ENCODE peak calls at places on chromosomes 7 and 10, in nine cellular contexts. H is neural progenitor cell; V is mammary epithelial cell; J is uterus; N is CD8-positive, alpha-beta T cell; Z is heart right ventricle; R is thoracic aorta; F is aorta; C is heart left ventricle. S is an unnamed sample. For H3K36me3, the result is how much of the 10 kb centered on the place peaks cover.

GRCh38 chr7:50727072-50727471 is 55.6 kb downstream of the GRB10 start:
- DNase-seq in H (no peak), V (no peak), J (no peak), N (no peak), Z (no peak), R (no peak), F (no peak), C (no peak), S (no peak)

GRCh38 chr10:24457661-24458318 is 248.9 kb downstream of the KIAA1217 start:
- DNase-seq in H (no peak), V (peak), J (no peak), N (no peak), Z (no peak), R (no peak), F (no peak), C (no peak), S (no peak)

GRCh38 chr10:77413231-77413630 is 224.4 kb downstream of the KCNMA1 start:
- DNase-seq in H (no peak), V (no peak), J (no peak), N (no peak), Z (no peak), R (no peak), F (no peak), C (no peak), S (no peak)

GRCh38 chr7:57449904-57450303 is at the start of gene ZNF716:
- DNase-seq in H (no peak), V (no peak), J (no peak), N (no peak), Z (no peak), R (no peak), F (no peak), C (no peak), S (no peak)

GRCh38 chr7:95157381-95157780 is 167.0 kb downstream of the PON1 start:
- DNase-seq in H (peak), V (no peak), J (no peak), N (no peak), Z (no peak), R (no peak), F (peak), C (no peak), S (no peak)

GRCh38 chr7:117098457-117098856 is 145.2 kb downstream of the ST7 start:
- DNase-seq in H (no peak), V (peak), J (no peak), N (no peak), Z (no peak), R (no peak), F (no peak), C (no peak), S (no peak)

GRCh38 chr7:13050703-13051102 is 363.3 kb downstream of the ARL4A start:
- DNase-seq in H (no peak), V (peak), J (no peak), N (no peak), Z (no peak), R (no peak), F (no peak), C (no peak), S (no peak)

GRCh38 chr10:29470355-29470705 is 164.4 kb downstream of the SVIL start:
- DNase-seq in H (peak), V (no peak), J (peak), N (no peak), Z (peak), R (no peak), F (no peak), C (no peak), S (no peak)

GRCh38 chr7:45407730-45408406 is 166.3 kb upstream of the ADCY1 start:
- DNase-seq in H (peak), V (no peak), J (no peak), N (no peak), Z (no peak), R (no peak), F (no peak), C (no peak), S (no peak)

GRCh38 chr7:44284881-44285541 is 40.4 kb downstream of the CAMK2B start:
- DNase-seq in H (no peak), V (no peak), J (peak), N (no peak), Z (peak), R (no peak), F (peak), C (peak), S (peak)

GRCh38 chr7:55205124-55205955 is 159.8 kb upstream of the LANCL2 start:
- DNase-seq in H (no peak), V (no peak), J (no peak), N (no peak), Z (no peak), R (no peak), F (no peak), C (no peak), S (no peak)

GRCh38 chr7:101953248-101953819 is 135.9 kb downstream of the CUX1 start:
- DNase-seq in H (no peak), V (no peak), J (peak), N (no peak), Z (peak), R (no peak), F (no peak), C (no peak), S (no peak)

GRCh38 chr7:98772242-98772603 is 97.6 kb downstream of the TMEM130 start:
- DNase-seq in H (no peak), V (no peak), J (no peak), N (no peak), Z (no peak), R (no peak), F (no peak), C (no peak), S (no peak)

GRCh38 chr10:33982995-33983394 is 648.5 kb upstream of the NRP1 start:
- DNase-seq in H (no peak), V (peak), J (no peak), N (no peak), Z (no peak), R (no peak), F (no peak), C (no peak), S (no peak)

GRCh38 chr7:46450425-46450824 is 529.4 kb upstream of the IGFBP3 start:
- DNase-seq in H (no peak), V (no peak), J (no peak), N (no peak), Z (no peak), R (no peak), F (no peak), C (no peak), S (no peak)

GRCh38 chr7:138913783-138914182 is 67.4 kb downstream of the KIAA1549 start:
- DNase-seq in H (no peak), V (no peak), J (no peak), N (no peak), Z (no peak), R (no peak), F (no peak), C (no peak), S (no peak)

GRCh38 chr7:50662059-50662689 is 97.0 kb upstream of the DDC start:
- DNase-seq in H (no peak), V (peak), J (no peak), N (peak), Z (no peak), R (no peak), F (peak), C (no peak), S (no peak)

GRCh38 chr7:128157906-128158305 is 83.2 kb upstream of the LEP start:
- DNase-seq in H (no peak), V (no peak), J (no peak), N (no peak), Z (no peak), R (no peak), F (no peak), C (no peak), S (no peak)

GRCh38 chr7:136718191-136718590 is 150.3 kb upstream of the CHRM2 start:
- DNase-seq in H (no peak), V (no peak), J (no peak), N (no peak), Z (no peak), R (no peak), F (no peak), C (no peak), S (no peak)

GRCh38 chr7:78690174-78690573 is 763.3 kb downstream of the MAGI2 start:
- DNase-seq in H (no peak), V (no peak), J (no peak), N (no peak), Z (no peak), R (no peak), F (no peak), C (no peak), S (no peak)

GRCh38 chr7:2873686-2874551 is 29.8 kb upstream of the GNA12 start:
- DNase-seq in H (peak), V (peak), J (no peak), N (no peak), Z (no peak), R (no peak), F (no peak), C (no peak), S (no peak)

GRCh38 chr10:110746254-110746826 is 102.2 kb downstream of the RBM20 start:
- DNase-seq in H (peak), V (peak), J (peak), N (peak), Z (no peak), R (no peak), F (no peak), C (peak), S (peak)

GRCh38 chr10:17784701-17785100 is 24.4 kb upstream of the MRC1 start:
- DNase-seq in H (no peak), V (peak), J (no peak), N (no peak), Z (no peak), R (no peak), F (no peak), C (no peak), S (no peak)

GRCh38 chr7:154497751-154498150 is 445.6 kb downstream of the DPP6 start:
- DNase-seq in H (no peak), V (no peak), J (no peak), N (no peak), Z (no peak), R (no peak), F (no peak), C (no peak), S (no peak)

GRCh38 chr7:143485091-143485490 is 7.4 kb downstream of the TAS2R41 start:
- DNase-seq in H (no peak), V (no peak), J (no peak), N (no peak), Z (no peak), R (no peak), F (no peak), C (no peak), S (no peak)

GRCh38 chr10:96341219-96342182 is 17.3 kb downstream of the OPALIN start:
- DNase-seq in H (peak), V (no peak), J (no peak), N (no peak), Z (no peak), R (no peak), F (no peak), C (no peak), S (no peak)

GRCh38 chr7:87152897-87153641 is 816 bp downstream of the DMTF1 start:
- DNase-seq in H (peak), V (peak), J (peak), N (peak), Z (peak), R (no peak), F (peak), C (peak), S (peak)

GRCh38 chr10:18402766-18403346 is 248.5 kb downstream of the NSUN6 start:
- DNase-seq in H (no peak), V (no peak), J (no peak), N (no peak), Z (no peak), R (no peak), F (no peak), C (no peak), S (no peak)

GRCh38 chr10:68756766-68757165 is 35.7 kb downstream of the CCAR1 start:
- DNase-seq in H (no peak), V (no peak), J (no peak), N (no peak), Z (no peak), R (no peak), F (no peak), C (no peak), S (no peak)

GRCh38 chr10:34078798-34079470 is 736.2 kb downstream of the PARD3 start:
- DNase-seq in H (no peak), V (peak), J (peak), N (no peak), Z (peak), R (peak), F (peak), C (peak), S (no peak)

GRCh38 chr10:93495654-93496321 is 624 bp upstream of the CEP55 start:
- DNase-seq in H (peak), V (peak), J (peak), N (no peak), Z (no peak), R (no peak), F (no peak), C (peak), S (peak)

DNA sequence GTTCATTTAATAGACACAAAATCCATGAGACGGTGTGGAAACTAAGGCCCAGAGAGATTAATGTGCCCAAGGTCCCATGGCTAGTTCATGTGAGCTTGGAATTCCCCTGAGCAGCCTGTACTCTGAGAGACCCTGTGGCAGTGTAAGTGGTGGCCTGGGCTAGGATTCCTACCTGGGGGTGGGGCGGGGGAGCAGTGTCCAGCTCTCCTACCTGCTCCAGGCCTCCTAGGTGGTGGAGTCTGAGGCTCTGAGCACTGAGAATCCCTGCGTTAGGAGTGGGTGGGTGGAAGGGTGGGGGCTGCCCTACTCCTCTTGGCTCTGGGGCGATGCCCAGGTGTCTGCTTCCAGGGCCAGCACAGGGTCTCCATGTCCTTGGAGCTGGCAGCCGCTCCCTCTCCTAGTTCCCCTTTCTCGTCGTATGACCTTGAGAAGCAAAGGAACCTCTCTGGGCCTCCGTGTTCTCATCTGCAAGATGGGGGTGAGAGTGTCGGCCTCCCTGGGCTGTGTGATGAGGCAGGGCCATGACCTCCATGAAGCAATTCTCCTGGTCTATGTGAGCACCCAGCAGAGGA is 2.5 kb downstream of the SNCG start:
- DNase-seq in H (no peak), V (no peak), J (no peak), N (no peak), Z (no peak), R (peak), F (peak), C (no peak), S (peak)
- H3K27ac ChIP-seq in H (no peak), V (no peak), J (no peak), N (no peak), Z (peak), R (no peak), F (no peak), C (no peak), S (no peak)

DNA sequence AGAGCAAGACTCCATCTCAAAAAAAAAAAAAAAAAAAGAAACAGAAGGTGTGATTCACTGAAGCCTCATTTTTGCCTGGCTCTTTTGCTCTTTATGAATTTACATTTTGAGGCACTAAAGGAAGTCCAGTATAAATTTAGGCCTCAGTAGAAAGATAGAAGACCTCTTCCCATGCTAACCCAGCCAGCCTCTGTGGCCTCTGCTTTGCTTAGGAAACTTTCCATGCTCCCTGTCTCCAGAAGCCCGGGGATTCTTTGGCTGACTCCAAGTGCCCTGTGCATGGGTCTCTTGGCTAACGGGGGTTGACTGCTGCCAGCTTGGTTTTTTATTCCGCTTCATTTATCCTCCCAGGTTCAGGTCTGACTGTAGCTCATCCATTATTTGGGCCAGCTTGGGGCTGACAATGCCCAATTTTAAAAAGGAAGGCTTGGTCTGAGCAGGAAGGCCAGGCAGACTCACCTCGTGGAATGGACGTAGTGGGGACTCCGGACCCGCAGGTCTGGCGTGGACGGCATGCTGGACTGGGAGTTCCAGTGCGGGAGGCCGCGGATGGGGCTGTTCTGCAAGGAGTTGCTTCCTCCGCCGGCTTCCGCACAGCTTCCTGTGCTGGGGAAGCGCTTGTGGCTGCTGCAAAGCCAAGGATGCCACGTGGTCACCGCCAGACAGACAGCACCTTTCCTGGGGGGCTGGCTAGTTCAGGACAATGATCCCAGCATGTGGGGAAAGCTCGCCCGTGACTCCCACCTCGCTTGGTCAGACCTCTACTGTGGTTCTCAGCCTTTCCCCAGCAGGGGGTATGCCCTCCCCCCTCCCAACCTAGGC is 72.3 kb downstream of the PRPF18 start:
- DNase-seq in H (no peak), V (no peak), J (peak), N (no peak), Z (peak), R (no peak), F (no peak), C (peak), S (peak)
- H3K36me3 ChIP-seq in H (under half), V (under half), J (under half), N (under half), Z (half or more), R (under half), F (under half), C (half or more), S (under half)

GRCh38 chr7:96322847-96323461 is 1.1 kb upstream of the SLC25A13 start:
- DNase-seq in H (no peak), V (peak), J (no peak), N (no peak), Z (no peak), R (no peak), F (no peak), C (no peak), S (no peak)
- H3K4me3 ChIP-seq in H (no peak), V (no peak), J (no peak), N (no peak), Z (no peak), R (no peak), F (no peak), C (no peak), S (peak)

GRCh38 chr7:134948246-134948645 is 38.1 kb upstream of the AGBL3 start:
- DNase-seq in H (no peak), V (no peak), J (no peak), N (no peak), Z (no peak), R (no peak), F (no peak), C (no peak), S (no peak)
- H3K27ac ChIP-seq in H (no peak), V (no peak), J (no peak), N (no peak), Z (no peak), R (no peak), F (no peak), C (no peak), S (no peak)

GRCh38 chr10:112502536-112502935 is 55.5 kb downstream of the VTI1A start:
- DNase-seq in H (no peak), V (no peak), J (no peak), N (no peak), Z (no peak), R (no peak), F (no peak), C (no peak), S (no peak)
- H3K36me3 ChIP-seq in H (under half), V (under half), J (under half), N (under half), Z (under half), R (under half), F (under half), C (under half), S (under half)